ENCODE peak calls at places on chromosomes 2 and 18, in eight cellular contexts. Q is AG09309, P is foreskin fibroblast, J is BJ, C is PC-9, T is cardiac muscle cell, R is endodermal cell, U is hepatocyte. A is an unnamed sample.

GRCh38 chr2:189763908-189764661 is 1.5 kb upstream of the OSGEPL1 start:
- DNase-seq in Q (no peak), P (peak), J (no peak), C (no peak), T (no peak), R (no peak), U (peak), A (no peak)

GRCh38 chr18:3726241-3726951 is 276.4 kb downstream of the TGIF1 start:
- DNase-seq in Q (no peak), P (no peak), J (no peak), C (no peak), T (no peak), R (no peak), U (no peak), A (no peak)

GRCh38 chr18:23380817-23381216 is 72.3 kb upstream of the RIOK3 start:
- DNase-seq in Q (no peak), P (peak), J (no peak), C (no peak), T (no peak), R (no peak), U (no peak), A (no peak)

GRCh38 chr2:195049372-195050031 is 607.5 kb upstream of the SLC39A10 start:
- DNase-seq in Q (no peak), P (peak), J (no peak), C (no peak), T (no peak), R (no peak), U (no peak), A (peak)

GRCh38 chr2:9594361-9595063 is 36.3 kb downstream of the YWHAQ start:
- DNase-seq in Q (peak), P (peak), J (peak), C (peak), T (no peak), R (no peak), U (peak), A (peak)

GRCh38 chr2:86622409-86622877 is 1.2 kb downstream of the RNF103 start:
- DNase-seq in Q (no peak), P (peak), J (no peak), C (no peak), T (peak), R (peak), U (peak), A (no peak)

GRCh38 chr18:677951-678363 is 20.5 kb downstream of the TYMS start:
- DNase-seq in Q (no peak), P (no peak), J (no peak), C (no peak), T (no peak), R (no peak), U (no peak), A (no peak)

GRCh38 chr18:65990944-65991708 is 240.3 kb downstream of the CDH7 start:
- DNase-seq in Q (no peak), P (no peak), J (no peak), C (no peak), T (no peak), R (no peak), U (no peak), A (no peak)

GRCh38 chr2:221492606-221493005 is 79.5 kb downstream of the EPHA4 start:
- DNase-seq in Q (no peak), P (peak), J (no peak), C (no peak), T (no peak), R (no peak), U (no peak), A (no peak)

GRCh38 chr2:70412294-70413075 is 110.6 kb upstream of the FAM136A start:
- DNase-seq in Q (no peak), P (no peak), J (no peak), C (no peak), T (no peak), R (no peak), U (peak), A (no peak)

GRCh38 chr2:28160986-28161425 is 231.7 kb upstream of the FOSL2 start:
- DNase-seq in Q (peak), P (peak), J (peak), C (no peak), T (no peak), R (no peak), U (no peak), A (peak)

GRCh38 chr2:231391981-231392380 is 3.5 kb upstream of the B3GNT7 start:
- DNase-seq in Q (no peak), P (no peak), J (no peak), C (no peak), T (no peak), R (no peak), U (no peak), A (no peak)

GRCh38 chr2:393711-394696 is 106.1 kb upstream of the ALKAL2 start:
- DNase-seq in Q (no peak), P (peak), J (no peak), C (peak), T (no peak), R (peak), U (peak), A (peak)

GRCh38 chr2:20193185-20193584 is 31.7 kb downstream of the SDC1 start:
- DNase-seq in Q (no peak), P (no peak), J (no peak), C (no peak), T (no peak), R (no peak), U (no peak), A (no peak)

GRCh38 chr2:23584054-23584745 is 199.2 kb downstream of the KLHL29 start:
- DNase-seq in Q (no peak), P (no peak), J (no peak), C (no peak), T (no peak), R (no peak), U (no peak), A (no peak)

GRCh38 chr2:13230221-13230620 is 513.5 kb downstream of the TRIB2 start:
- DNase-seq in Q (no peak), P (no peak), J (no peak), C (no peak), T (no peak), R (no peak), U (no peak), A (no peak)

GRCh38 chr2:224865016-224865415 is 148.9 kb upstream of the CCDC195 start:
- DNase-seq in Q (peak), P (peak), J (peak), C (no peak), T (no peak), R (no peak), U (no peak), A (no peak)

GRCh38 chr2:145543856-145544255 is 1023.9 kb upstream of the ZEB2 start:
- DNase-seq in Q (no peak), P (no peak), J (no peak), C (no peak), T (no peak), R (no peak), U (no peak), A (no peak)

GRCh38 chr2:209969692-209970091 is 32.7 kb upstream of the RPE start:
- DNase-seq in Q (no peak), P (no peak), J (no peak), C (no peak), T (no peak), R (no peak), U (no peak), A (no peak)

GRCh38 chr2:108605947-108606346 is 71.7 kb downstream of the LIMS1 start:
- DNase-seq in Q (no peak), P (no peak), J (no peak), C (no peak), T (no peak), R (no peak), U (no peak), A (no peak)

GRCh38 chr2:200850512-200851256 is 13.8 kb downstream of the CLK1 start:
- DNase-seq in Q (no peak), P (no peak), J (no peak), C (no peak), T (no peak), R (peak), U (no peak), A (no peak)

GRCh38 chr18:61850756-61851155 is 42.1 kb downstream of the RNF152 start:
- DNase-seq in Q (no peak), P (no peak), J (no peak), C (no peak), T (no peak), R (no peak), U (no peak), A (no peak)

GRCh38 chr18:55925772-55926171 is 337.8 kb upstream of the TCF4 start:
- DNase-seq in Q (no peak), P (peak), J (peak), C (no peak), T (no peak), R (no peak), U (no peak), A (no peak)

GRCh38 chr2:152650768-152651371 is 66.4 kb downstream of the PRPF40A start:
- DNase-seq in Q (no peak), P (no peak), J (no peak), C (no peak), T (no peak), R (no peak), U (no peak), A (no peak)

GRCh38 chr2:112087346-112088020 is 32.4 kb downstream of the TMEM87B start:
- DNase-seq in Q (no peak), P (no peak), J (no peak), C (no peak), T (no peak), R (no peak), U (no peak), A (no peak)

GRCh38 chr18:9802774-9803697 is 82.7 kb upstream of the TXNDC2 start:
- DNase-seq in Q (no peak), P (no peak), J (no peak), C (no peak), T (no peak), R (peak), U (no peak), A (no peak)

DNA sequence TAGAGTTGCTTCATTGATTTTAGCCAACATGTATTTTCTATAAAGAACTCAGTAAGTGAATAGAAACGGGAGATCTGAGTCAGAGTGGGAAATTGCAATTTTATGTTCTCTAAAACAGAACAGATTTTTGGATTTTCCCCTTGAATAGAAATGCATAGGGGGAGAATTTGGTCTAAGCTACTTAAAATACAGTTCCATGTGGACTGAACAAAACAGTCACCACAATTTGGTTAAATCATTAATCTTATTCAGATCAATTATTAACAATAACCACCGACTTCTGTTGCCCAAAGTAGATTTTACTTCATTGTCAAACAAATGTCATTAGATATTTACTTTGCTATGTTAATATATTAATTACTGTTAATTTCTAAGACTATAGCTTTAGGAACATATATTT is 107.7 kb downstream of the SCG2 start:
- DNase-seq in Q (no peak), P (no peak), J (no peak), C (no peak), T (no peak), R (no peak), U (no peak), A (no peak)
- TF ChIP-seq CTCF in Q (no peak), P (no peak), J (no peak), C (no peak), T (no peak), R (no peak), U (no peak), A (no peak)

DNA sequence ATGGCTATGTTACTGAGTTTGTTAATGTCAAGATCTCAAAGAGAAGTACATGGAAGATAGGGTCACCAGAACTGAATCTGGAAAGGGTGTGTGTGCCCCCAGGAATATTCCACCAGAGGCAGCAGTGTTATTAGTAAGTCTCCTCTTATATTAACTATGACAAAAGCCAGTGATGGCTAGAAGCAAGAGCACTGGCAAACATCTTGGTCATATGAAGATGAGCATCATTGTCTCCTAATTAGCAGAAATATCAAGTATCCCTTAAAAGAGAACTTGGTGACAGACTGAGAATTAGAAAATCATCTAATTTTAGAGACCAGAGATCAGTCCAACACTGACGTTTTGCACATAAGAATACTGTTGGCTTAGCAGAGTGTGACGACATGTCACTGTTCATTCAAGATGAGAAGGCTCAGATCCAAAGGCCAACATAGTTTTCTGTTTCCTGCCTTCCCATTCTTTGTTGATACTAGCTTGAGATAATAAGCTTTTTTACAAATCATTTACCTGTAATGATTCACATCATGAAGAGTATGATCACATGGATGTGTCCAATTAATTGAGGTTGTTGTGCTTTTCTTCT is 44.3 kb downstream of the MAPRE2 start:
- DNase-seq in Q (no peak), P (no peak), J (no peak), C (no peak), T (no peak), R (no peak), U (peak), A (no peak)
- H3K4me3 ChIP-seq in Q (no peak), P (no peak), J (no peak), C (no peak), T (no peak), R (no peak), U (no peak), A (no peak)

GRCh38 chr2:102193074-102193473 is 6.3 kb downstream of the IL1RL2 start:
- DNase-seq in Q (no peak), P (peak), J (no peak), C (peak), T (no peak), R (no peak), U (no peak), A (no peak)

GRCh38 chr2:102200539-102200938 is 13.7 kb downstream of the IL1RL2 start:
- DNase-seq in Q (no peak), P (no peak), J (no peak), C (no peak), T (no peak), R (peak), U (no peak), A (no peak)

GRCh38 chr2:102194609-102195268 is 7.9 kb downstream of the IL1RL2 start:
- DNase-seq in Q (no peak), P (no peak), J (no peak), C (no peak), T (no peak), R (no peak), U (no peak), A (no peak)

DNA sequence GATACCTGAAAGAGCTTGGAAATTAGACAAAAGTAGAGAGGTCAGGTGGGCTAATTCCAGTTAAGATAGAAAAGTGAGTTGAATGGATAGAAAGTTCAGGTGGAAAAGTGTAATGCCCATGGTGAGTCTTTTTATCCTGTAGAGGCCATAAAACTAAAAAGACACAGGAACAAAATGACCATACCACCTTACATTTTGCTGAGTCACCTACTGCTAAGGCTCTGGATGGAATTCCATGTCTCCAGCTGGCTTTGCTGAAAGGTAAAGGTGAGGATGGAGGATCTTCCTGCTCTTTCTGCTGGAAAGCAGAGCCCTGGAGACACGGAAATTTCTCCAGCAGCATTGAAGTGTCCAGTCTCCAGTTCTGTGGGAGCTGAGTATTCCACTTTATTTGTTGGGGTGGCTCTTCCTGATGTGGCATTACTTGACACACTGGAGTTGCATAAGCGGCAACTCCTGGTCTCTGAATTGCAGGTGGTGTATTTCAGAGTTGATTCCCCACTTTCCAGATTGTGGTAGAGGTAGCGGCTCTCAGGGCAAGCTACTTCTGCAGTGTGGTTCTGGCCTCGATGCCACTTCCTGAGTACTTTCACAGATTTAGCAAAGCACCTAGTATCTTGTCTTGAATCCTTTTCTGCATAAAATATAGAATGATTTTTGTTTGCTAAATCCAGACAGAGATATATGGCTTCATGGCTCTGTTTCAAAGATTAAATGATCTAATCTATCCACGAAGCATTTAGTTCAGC is 10.7 kb downstream of the IL1RL2 start:
- DNase-seq in Q (no peak), P (no peak), J (no peak), C (no peak), T (no peak), R (no peak), U (no peak), A (no peak)
- TF ChIP-seq CTCF in Q (no peak), P (no peak), J (no peak), C (no peak), T (no peak), R (no peak), U (no peak), A (no peak)

GRCh38 chr2:212005077-212005671 is 533.4 kb downstream of the ERBB4 start:
- DNase-seq in Q (no peak), P (peak), J (no peak), C (no peak), T (peak), R (peak), U (peak), A (peak)
- H3K4me3 ChIP-seq in Q (no peak), P (no peak), J (no peak), C (no peak), T (no peak), R (no peak), U (no peak), A (no peak)

DNA sequence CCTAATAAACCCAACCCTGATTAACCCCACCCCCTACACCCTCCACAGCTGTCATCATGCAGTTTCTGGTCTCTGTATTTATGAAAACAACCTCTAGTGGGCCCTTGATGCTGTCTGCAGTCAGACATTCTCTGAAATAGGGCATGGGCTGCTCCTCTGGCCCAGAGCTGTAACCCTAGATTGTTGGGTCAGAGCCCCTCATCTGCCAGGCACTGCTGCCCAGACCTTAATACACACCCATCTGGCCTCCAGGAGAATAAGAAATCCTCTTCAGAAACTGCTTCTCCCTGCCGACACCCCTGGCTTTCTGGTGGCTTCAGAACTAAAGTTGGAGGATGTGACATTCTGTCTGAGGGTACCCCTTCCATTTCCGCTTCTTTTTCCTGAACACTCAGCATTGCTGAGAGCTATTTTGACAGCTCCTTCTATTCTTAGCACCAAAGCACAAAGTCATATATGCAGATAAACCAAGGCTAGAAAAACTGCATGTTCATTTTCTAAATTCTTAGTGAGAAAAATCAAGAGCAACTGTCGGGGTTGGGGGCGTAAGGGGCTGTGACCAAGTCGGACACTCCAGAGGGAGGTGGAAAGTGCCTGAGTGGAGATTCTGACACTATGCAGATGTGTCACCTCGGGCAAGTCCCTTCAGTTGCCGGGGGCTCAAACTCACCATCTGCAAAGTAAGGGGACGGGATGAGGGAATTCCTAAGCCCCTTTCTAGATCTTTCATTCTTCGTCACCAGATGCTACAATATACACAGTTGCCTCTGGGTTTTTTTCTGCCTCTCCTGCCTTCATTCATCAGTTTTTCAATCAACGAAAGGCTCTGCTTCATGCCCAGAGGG is 28.7 kb downstream of the SRSF7 start:
- DNase-seq in Q (no peak), P (no peak), J (no peak), C (no peak), T (peak), R (no peak), U (no peak), A (no peak)
- TF ChIP-seq CTCF in Q (peak), P (no peak), J (peak), C (no peak), T (no peak), R (peak), U (no peak), A (no peak)

A was measured in astrocyte of the cerebellum.